ENCODE peak calls at places on chromosomes 11 and 22, in four cellular contexts. R is left ventricle myocardium inferior, D is astrocyte of the spinal cord, L is GM23248. E is an unnamed sample.

GRCh38 chr22:19933328-19934241 is 8.0 kb upstream of the COMT start:
- DNase-seq in R (no peak), L (no peak), D (no peak), E (no peak)

GRCh38 chr11:68682531-68682931 is 1.8 kb upstream of the GAL start:
- DNase-seq in R (no peak), L (peak; percentile 65), D (no peak), E (no peak)

GRCh38 chr22:30305519-30305905 is 16.2 kb upstream of the CASTOR1 start:
- DNase-seq in R (peak; percentile 78), L (peak; percentile 40), D (no peak), E (peak; percentile 68)

GRCh38 chr22:24107668-24108067 is 73.6 kb upstream of the SUSD2 start:
- DNase-seq in R (peak; percentile 89), D (peak; percentile 87), L (peak; percentile 96), E (peak; percentile 87)

GRCh38 chr11:61460986-61461385 is 31.1 kb downstream of the SDHAF2 start:
- DNase-seq in L (no peak), R (no peak), D (no peak), E (no peak)

GRCh38 chr11:69702239-69702668 is 1.6 kb downstream of the FGF19 start:
- DNase-seq in L (no peak), D (no peak), R (no peak), E (no peak)

GRCh38 chr11:61814958-61815789 is 1.6 kb downstream of the FADS1 start:
- DNase-seq in R (peak; percentile 98), L (peak; percentile 90), D (peak; percentile 97), E (peak; percentile 98)

GRCh38 chr11:96197801-96198465 is 145.1 kb downstream of the MAML2 start:
- DNase-seq in R (no peak), L (no peak), D (no peak), E (no peak)

GRCh38 chr22:22709719-22710445 is 65.5 kb downstream of the GGTLC2 start:
- DNase-seq in L (peak; percentile 27), D (no peak), R (no peak), E (no peak)

GRCh38 chr11:72816404-72816990 is 2.3 kb downstream of the ATG16L2 start:
- DNase-seq in R (no peak), L (no peak), D (no peak), E (no peak)

DNA sequence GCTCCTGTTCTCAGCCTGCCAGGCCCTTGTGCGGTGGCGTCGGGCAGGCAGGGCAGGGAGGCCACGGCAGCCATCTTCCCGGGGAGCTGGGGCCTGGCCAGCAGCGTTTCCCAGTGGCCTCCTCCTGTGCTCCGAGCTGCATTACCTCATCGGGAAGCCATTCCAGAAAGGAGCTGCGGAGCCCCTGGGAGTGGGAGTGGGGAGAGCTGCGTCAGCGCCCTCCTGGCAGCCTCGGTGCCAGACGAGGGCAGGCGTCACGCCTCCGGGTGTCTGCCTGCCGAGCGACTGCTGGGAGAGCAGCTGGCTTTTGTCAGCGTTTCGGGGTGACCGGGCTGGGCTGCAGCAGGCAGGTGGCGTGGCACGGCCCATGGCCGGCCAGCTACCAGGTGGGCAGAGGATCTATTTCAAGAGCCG is 30.9 kb upstream of the WNT7B start:
- DNase-seq in D (peak; percentile 92), L (peak; percentile 98), R (peak; percentile 86), E (peak; percentile 85)
- H3K4me3 ChIP-seq in D (no peak overlapping the region), L (peak overlapping the region; percentile 58), R (peak overlapping the region; percentile 31), E (peak overlapping the region; percentile 34)

GRCh38 chr11:122690801-122691649 is 35.5 kb downstream of the UBASH3B start:
- DNase-seq in L (peak; percentile 69), D (peak; percentile 68), R (no peak), E (peak; percentile 30)
- H3K4me3 ChIP-seq in L (peak overlapping the region; percentile 69), D (no peak overlapping the region), R (peak overlapping the region; percentile 57), E (peak overlapping the region; percentile 5)

GRCh38 chr11:1749020-1749758 is 1.2 kb downstream of the IFITM10 start:
- DNase-seq in R (no peak), D (no peak), L (peak; percentile 79), E (no peak)
- H3K4me3 ChIP-seq in R (peak overlapping the region; percentile 65), D (peak overlapping the region; percentile 48), L (peak overlapping the region; percentile 70), E (peak overlapping the region; percentile 44)

GRCh38 chr22:35971418-35972119 is 57.1 kb downstream of the RBFOX2 start:
- DNase-seq in L (peak; percentile 92), R (no peak), D (peak; percentile 92), E (peak; percentile 36)
- H3K4me3 ChIP-seq in L (peak overlapping the region; percentile 55), R (no peak overlapping the region), D (no peak overlapping the region), E (no peak overlapping the region)

GRCh38 chr11:111441443-111441842 is 62.4 kb upstream of the POU2AF1 start:
- DNase-seq in L (peak; percentile 70), R (no peak), D (peak; percentile 53), E (no peak)
- H3K4me3 ChIP-seq in L (no peak overlapping the region), R (no peak overlapping the region), D (no peak overlapping the region), E (no peak overlapping the region)

GRCh38 chr22:45997077-45997774 is 20.3 kb upstream of the WNT7B start:
- DNase-seq in R (peak; percentile 95), L (peak; percentile 97), D (peak; percentile 98), E (peak; percentile 95)
- H3K4me3 ChIP-seq in R (peak overlapping the region; percentile 43), L (peak overlapping the region; percentile 60), D (no peak overlapping the region), E (no peak overlapping the region)

DNA sequence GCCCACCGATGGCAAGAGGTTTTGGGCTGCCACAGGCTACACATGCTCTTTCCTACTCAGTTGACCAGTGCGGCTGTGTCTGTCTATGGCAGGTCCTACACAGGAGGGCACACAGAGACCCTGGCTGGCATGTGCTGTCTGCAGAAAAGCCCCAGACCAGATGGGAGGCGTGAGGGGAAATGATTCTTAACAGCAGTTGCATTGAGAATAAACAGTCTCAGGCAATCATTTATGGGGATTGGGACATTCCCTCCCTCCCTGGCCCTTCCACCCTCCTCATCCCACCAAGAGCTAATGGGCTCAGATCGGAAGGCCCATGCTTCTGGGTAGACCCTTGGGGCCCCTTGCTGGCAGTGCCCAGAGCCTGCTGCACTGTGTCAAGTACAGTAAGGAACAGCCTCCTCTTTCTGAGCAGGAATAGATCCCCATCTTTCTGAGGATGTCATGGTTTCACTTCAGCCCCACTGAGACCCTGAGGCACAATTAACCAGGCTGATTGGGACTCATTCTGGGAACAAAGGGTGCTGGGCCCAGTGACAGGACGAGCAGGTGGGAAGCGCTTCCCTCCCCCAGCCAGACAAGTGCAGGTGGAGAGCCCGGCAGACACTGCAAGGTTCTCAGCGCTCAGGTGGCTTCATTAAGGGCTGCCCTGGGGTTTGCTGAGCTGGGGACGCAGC is 28.3 kb downstream of the TSPAN18 start:
- DNase-seq in L (no peak), D (no peak), R (no peak), E (no peak)
- H3K4me3 ChIP-seq in L (no peak overlapping the region), D (no peak overlapping the region), R (no peak overlapping the region), E (no peak overlapping the region)

GRCh38 chr11:282630-283360 is 4.6 kb downstream of the NLRP6 start:
- DNase-seq in R (no peak), D (no peak), L (no peak), E (peak; percentile 0)
- H3K4me3 ChIP-seq in R (no peak overlapping the region), D (no peak overlapping the region), L (no peak overlapping the region), E (no peak overlapping the region)

GRCh38 chr11:47979378-47980092 is 824 bp upstream of the PTPRJ start:
- DNase-seq in L (no peak), R (no peak), D (no peak), E (no peak)
- H3K4me3 ChIP-seq in L (peak overlapping the region; percentile 81), R (peak overlapping the region; percentile 91), D (peak overlapping the region; percentile 49), E (peak overlapping the region; percentile 73)

E was measured in heart right ventricle.